ENCODE peak calls at places on chromosomes 13 and 19, in four cellular contexts. Z is activated T-cell treated with anti-CD3 and anti-CD28 coated beads, Interleukin-2, amount 50 U/mL, for 4 hours; L is left cardiac atrium; E is PC-3. H is an unnamed sample.

GRCh38 chr13:110421696-110422395 is 114.8 kb downstream of the COL4A2 start:
- ATAC-seq in Z (peak), L (no peak), E (no peak), H (no peak)

GRCh38 chr13:33279898-33280549 is 5.5 kb downstream of the STARD13 start:
- ATAC-seq in Z (no peak), L (no peak), E (peak), H (no peak)

GRCh38 chr19:10431943-10432735 is 11.8 kb downstream of the PDE4A start:
- ATAC-seq in Z (peak), L (peak), E (peak), H (peak)

GRCh38 chr19:40754611-40755247 is 3.7 kb downstream of the SNRPA start:
- ATAC-seq in Z (peak), L (no peak), E (no peak), H (no peak)

GRCh38 chr13:69704311-69704710 is 403.3 kb upstream of the ATXN8OS start:
- ATAC-seq in Z (no peak), L (no peak), E (no peak), H (no peak)

GRCh38 chr19:7596191-7596937 is 701 bp downstream of the CAMSAP3 start:
- ATAC-seq in Z (no peak), L (no peak), E (peak), H (peak)

GRCh38 chr19:11236324-11237301 is 2.8 kb upstream of the ANGPTL8 start:
- ATAC-seq in Z (no peak), L (peak), E (no peak), H (no peak)

GRCh38 chr13:71624641-71625040 is 242.4 kb downstream of the DACH1 start:
- ATAC-seq in Z (no peak), L (no peak), E (no peak), H (no peak)

GRCh38 chr19:16376649-16377048 is 52.0 kb downstream of the KLF2 start:
- ATAC-seq in Z (peak), L (no peak), E (peak), H (no peak)

GRCh38 chr13:32048816-32049215 is 17.2 kb downstream of the FRY start:
- ATAC-seq in Z (no peak), L (peak), E (no peak), H (no peak)

GRCh38 chr13:26051231-26052135 is at the start of gene SHISA2:
- ATAC-seq in Z (peak), L (peak), E (peak), H (peak)

GRCh38 chr13:104976964-104977363 is 1558.5 kb downstream of the EFNB2 start:
- ATAC-seq in Z (no peak), L (no peak), E (no peak), H (no peak)

GRCh38 chr19:46198756-46199155 is 30.8 kb upstream of the IGFL1 start:
- ATAC-seq in Z (no peak), L (no peak), E (no peak), H (no peak)

GRCh38 chr13:78121459-78122348 is 203.1 kb upstream of the EDNRB start:
- ATAC-seq in Z (peak), L (peak), E (peak), H (no peak)

GRCh38 chr13:98523455-98524102 is 53.3 kb downstream of the STK24 start:
- ATAC-seq in Z (no peak), L (no peak), E (no peak), H (peak)